ENCODE peak calls at places on chromosomes 2 and 18, in seven cellular contexts. One of them, this sample, is unnamed.

GRCh38 chr2:188199716-188200128 is 92.0 kb upstream of the GULP1 start:
- DNase-seq in BE2C: no peak
- DNase-seq in GM06990: no peak
- DNase-seq in fibroblast of the aortic adventitia: peak
- DNase-seq in PC-3: peak
- DNase-seq in A673: no peak
- DNase-seq in astrocyte of the spinal cord: peak
- DNase-seq in this sample: peak

GRCh38 chr2:241065355-241065803 is 36.7 kb downstream of the MTERF4 start:
- DNase-seq in BE2C: peak
- DNase-seq in GM06990: no peak
- DNase-seq in fibroblast of the aortic adventitia: no peak
- DNase-seq in PC-3: no peak
- DNase-seq in A673: no peak
- DNase-seq in astrocyte of the spinal cord: no peak
- DNase-seq in this sample: no peak

GRCh38 chr18:78292602-78293001 is 687.0 kb upstream of the SALL3 start:
- DNase-seq in BE2C: no peak
- DNase-seq in GM06990: no peak
- DNase-seq in fibroblast of the aortic adventitia: no peak
- DNase-seq in PC-3: no peak
- DNase-seq in A673: no peak
- DNase-seq in astrocyte of the spinal cord: no peak
- DNase-seq in this sample: no peak

GRCh38 chr2:218849721-218850120 is 9.9 kb upstream of the WNT6 start:
- DNase-seq in BE2C: no peak
- DNase-seq in GM06990: no peak
- DNase-seq in fibroblast of the aortic adventitia: no peak
- DNase-seq in PC-3: peak
- DNase-seq in A673: no peak
- DNase-seq in astrocyte of the spinal cord: no peak
- DNase-seq in this sample: no peak

GRCh38 chr2:32212293-32212692 is 46.6 kb downstream of the SLC30A6 start:
- DNase-seq in BE2C: no peak
- DNase-seq in GM06990: no peak
- DNase-seq in fibroblast of the aortic adventitia: no peak
- DNase-seq in PC-3: no peak
- DNase-seq in A673: no peak
- DNase-seq in astrocyte of the spinal cord: no peak
- DNase-seq in this sample: peak

GRCh38 chr2:142874293-142874814 is 3.1 kb upstream of the KYNU start:
- DNase-seq in BE2C: no peak
- DNase-seq in GM06990: no peak
- DNase-seq in fibroblast of the aortic adventitia: peak
- DNase-seq in PC-3: peak
- DNase-seq in A673: peak
- DNase-seq in astrocyte of the spinal cord: peak
- DNase-seq in this sample: peak

GRCh38 chr2:206113148-206113547 is 27.2 kb upstream of the INO80D start:
- DNase-seq in BE2C: no peak
- DNase-seq in GM06990: no peak
- DNase-seq in fibroblast of the aortic adventitia: peak
- DNase-seq in PC-3: no peak
- DNase-seq in A673: no peak
- DNase-seq in astrocyte of the spinal cord: no peak
- DNase-seq in this sample: peak

GRCh38 chr2:28445448-28446258 is 50.2 kb upstream of the PLB1 start:
- DNase-seq in BE2C: no peak
- DNase-seq in GM06990: no peak
- DNase-seq in fibroblast of the aortic adventitia: peak
- DNase-seq in PC-3: peak
- DNase-seq in A673: peak
- DNase-seq in astrocyte of the spinal cord: peak
- DNase-seq in this sample: peak

GRCh38 chr2:219457784-219458369 is 23.2 kb downstream of the SPEG start:
- DNase-seq in BE2C: peak
- DNase-seq in GM06990: no peak
- DNase-seq in fibroblast of the aortic adventitia: no peak
- DNase-seq in PC-3: peak
- DNase-seq in A673: no peak
- DNase-seq in astrocyte of the spinal cord: no peak
- DNase-seq in this sample: no peak

GRCh38 chr18:48333563-48333962 is 75.6 kb downstream of the ZBTB7C start:
- DNase-seq in BE2C: no peak
- DNase-seq in GM06990: no peak
- DNase-seq in fibroblast of the aortic adventitia: no peak
- DNase-seq in PC-3: no peak
- DNase-seq in A673: no peak
- DNase-seq in astrocyte of the spinal cord: no peak
- DNase-seq in this sample: no peak

GRCh38 chr2:109162999-109163398 is 34.0 kb downstream of the SH3RF3 start:
- DNase-seq in BE2C: no peak
- DNase-seq in GM06990: no peak
- DNase-seq in fibroblast of the aortic adventitia: peak
- DNase-seq in PC-3: no peak
- DNase-seq in A673: no peak
- DNase-seq in astrocyte of the spinal cord: peak
- DNase-seq in this sample: peak

GRCh38 chr18:22166070-22166972 is 3.1 kb upstream of the GATA6 start:
- DNase-seq in BE2C: no peak
- DNase-seq in GM06990: no peak
- DNase-seq in fibroblast of the aortic adventitia: peak
- DNase-seq in PC-3: no peak
- DNase-seq in A673: peak
- DNase-seq in astrocyte of the spinal cord: no peak
- DNase-seq in this sample: peak

GRCh38 chr2:214481204-214481603 is 70.3 kb downstream of the VWC2L start:
- DNase-seq in BE2C: no peak
- DNase-seq in GM06990: no peak
- DNase-seq in fibroblast of the aortic adventitia: no peak
- DNase-seq in PC-3: no peak
- DNase-seq in A673: peak
- DNase-seq in astrocyte of the spinal cord: peak
- DNase-seq in this sample: peak

GRCh38 chr2:85995648-85996529 is 107.1 kb upstream of the ST3GAL5 start:
- DNase-seq in BE2C: no peak
- DNase-seq in GM06990: no peak
- DNase-seq in fibroblast of the aortic adventitia: no peak
- DNase-seq in PC-3: no peak
- DNase-seq in A673: no peak
- DNase-seq in astrocyte of the spinal cord: no peak
- DNase-seq in this sample: no peak

GRCh38 chr2:148255929-148256328 is 235.0 kb downstream of the MBD5 start:
- DNase-seq in BE2C: no peak
- DNase-seq in GM06990: no peak
- DNase-seq in fibroblast of the aortic adventitia: no peak
- DNase-seq in PC-3: no peak
- DNase-seq in A673: no peak
- DNase-seq in astrocyte of the spinal cord: no peak
- DNase-seq in this sample: no peak

GRCh38 chr18:45634454-45634853 is 19.2 kb downstream of the SLC14A2 start:
- DNase-seq in BE2C: no peak
- DNase-seq in GM06990: no peak
- DNase-seq in fibroblast of the aortic adventitia: no peak
- DNase-seq in PC-3: no peak
- DNase-seq in A673: no peak
- DNase-seq in astrocyte of the spinal cord: no peak
- DNase-seq in this sample: no peak

GRCh38 chr18:111292-112014 is 46.9 kb upstream of the USP14 start:
- DNase-seq in BE2C: peak
- DNase-seq in GM06990: peak
- DNase-seq in fibroblast of the aortic adventitia: peak
- DNase-seq in PC-3: peak
- DNase-seq in A673: peak
- DNase-seq in astrocyte of the spinal cord: peak
- DNase-seq in this sample: peak

GRCh38 chr2:69592511-69592910 is 51.0 kb downstream of the AAK1 start:
- DNase-seq in BE2C: no peak
- DNase-seq in GM06990: no peak
- DNase-seq in fibroblast of the aortic adventitia: no peak
- DNase-seq in PC-3: no peak
- DNase-seq in A673: no peak
- DNase-seq in astrocyte of the spinal cord: no peak
- DNase-seq in this sample: no peak

DNA sequence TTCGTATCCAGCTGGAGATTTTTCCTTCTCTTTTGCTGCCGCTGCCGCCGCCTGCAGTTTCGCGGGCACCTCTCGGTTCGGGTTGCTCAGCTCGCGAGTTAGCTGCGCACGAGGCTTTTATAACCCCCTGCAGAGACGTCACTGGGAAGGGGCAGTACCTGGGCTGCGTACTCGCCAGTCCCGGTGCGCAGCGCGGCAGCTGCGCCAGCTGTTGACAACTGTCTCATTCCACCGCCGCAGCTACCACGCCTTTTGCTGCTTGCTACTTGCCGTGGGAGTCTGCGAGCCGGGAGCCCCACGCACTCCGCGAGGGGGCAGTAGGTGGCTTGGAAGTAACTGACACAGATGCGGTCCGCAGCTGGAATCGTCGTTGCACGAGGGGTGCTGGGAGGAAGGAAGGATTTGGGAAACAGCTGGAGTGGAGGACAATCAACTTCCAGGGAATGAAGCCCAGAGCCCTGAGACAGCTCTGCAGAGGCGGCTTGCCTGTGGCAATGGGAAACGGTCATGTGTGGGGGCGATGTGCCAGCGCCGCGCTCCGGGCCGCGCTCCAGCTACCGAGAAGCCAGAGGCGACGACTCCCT is at the start of gene TACR1:
- DNase-seq in BE2C: peak
- DNase-seq in GM06990: peak
- DNase-seq in fibroblast of the aortic adventitia: peak
- DNase-seq in PC-3: peak
- DNase-seq in A673: peak
- DNase-seq in astrocyte of the spinal cord: peak
- DNase-seq in this sample: peak
- TF ChIP-seq CTCF in BE2C: peak
- TF ChIP-seq CTCF in GM06990: peak
- TF ChIP-seq CTCF in fibroblast of the aortic adventitia: peak
- TF ChIP-seq CTCF in PC-3: peak
- TF ChIP-seq CTCF in A673: peak
- TF ChIP-seq CTCF in astrocyte of the spinal cord: peak
- TF ChIP-seq CTCF in this sample: peak

DNA sequence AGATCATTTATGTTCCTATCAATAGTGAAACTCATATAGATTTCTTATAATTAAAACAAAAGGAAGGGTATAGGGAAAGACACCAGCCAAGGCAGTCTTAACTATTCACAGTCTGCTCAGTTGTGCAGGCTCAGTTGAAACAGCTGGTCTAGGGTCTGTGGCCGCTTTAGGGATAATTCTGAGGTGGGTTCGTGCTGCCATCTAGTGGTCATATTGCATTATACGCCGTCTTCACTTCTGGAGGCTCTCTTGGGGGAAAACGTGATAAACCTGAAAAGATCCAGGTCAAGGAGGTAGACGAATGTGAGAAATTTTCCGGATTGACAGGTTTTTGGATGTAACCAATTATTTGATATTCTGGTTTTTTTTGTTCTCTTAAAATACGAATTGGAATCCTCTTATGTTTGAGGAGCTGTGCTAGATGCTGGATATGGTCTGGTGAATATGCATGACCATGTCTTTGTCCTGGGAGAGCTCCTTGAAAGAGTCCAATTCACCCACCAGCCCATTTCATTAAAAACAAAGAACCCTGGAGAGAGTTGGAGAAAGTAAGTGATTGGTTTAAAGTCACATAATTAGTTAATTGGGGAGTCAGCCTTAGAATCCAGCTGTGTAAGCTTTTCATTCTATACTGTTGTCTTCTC is 492.4 kb downstream of the PLCL1 start:
- DNase-seq in BE2C: peak
- DNase-seq in GM06990: no peak
- DNase-seq in fibroblast of the aortic adventitia: peak
- DNase-seq in PC-3: peak
- DNase-seq in A673: peak
- DNase-seq in astrocyte of the spinal cord: peak
- DNase-seq in this sample: peak
- H3K4me3 ChIP-seq in BE2C: no peak
- H3K4me3 ChIP-seq in GM06990: no peak
- H3K4me3 ChIP-seq in fibroblast of the aortic adventitia: no peak
- H3K4me3 ChIP-seq in PC-3: no peak
- H3K4me3 ChIP-seq in A673: no peak
- H3K4me3 ChIP-seq in astrocyte of the spinal cord: no peak
- H3K4me3 ChIP-seq in this sample: no peak

GRCh38 chr18:34764451-34764850 is 54.4 kb downstream of the DTNA start:
- DNase-seq in BE2C: no peak
- DNase-seq in GM06990: no peak
- DNase-seq in fibroblast of the aortic adventitia: no peak
- DNase-seq in PC-3: no peak
- DNase-seq in A673: peak
- DNase-seq in astrocyte of the spinal cord: no peak
- DNase-seq in this sample: no peak
- TF ChIP-seq CTCF in BE2C: no peak
- TF ChIP-seq CTCF in GM06990: no peak
- TF ChIP-seq CTCF in fibroblast of the aortic adventitia: peak
- TF ChIP-seq CTCF in PC-3: no peak
- TF ChIP-seq CTCF in A673: peak
- TF ChIP-seq CTCF in astrocyte of the spinal cord: peak
- TF ChIP-seq CTCF in this sample: no peak

GRCh38 chr18:13641551-13642439 is 84.6 kb downstream of the FAM210A start:
- DNase-seq in BE2C: no peak
- DNase-seq in GM06990: no peak
- DNase-seq in fibroblast of the aortic adventitia: no peak
- DNase-seq in PC-3: no peak
- DNase-seq in A673: no peak
- DNase-seq in astrocyte of the spinal cord: no peak
- DNase-seq in this sample: peak
- H3K4me3 ChIP-seq in BE2C: no peak
- H3K4me3 ChIP-seq in GM06990: no peak
- H3K4me3 ChIP-seq in fibroblast of the aortic adventitia: peak
- H3K4me3 ChIP-seq in PC-3: no peak
- H3K4me3 ChIP-seq in A673: no peak
- H3K4me3 ChIP-seq in astrocyte of the spinal cord: no peak
- H3K4me3 ChIP-seq in this sample: peak

DNA sequence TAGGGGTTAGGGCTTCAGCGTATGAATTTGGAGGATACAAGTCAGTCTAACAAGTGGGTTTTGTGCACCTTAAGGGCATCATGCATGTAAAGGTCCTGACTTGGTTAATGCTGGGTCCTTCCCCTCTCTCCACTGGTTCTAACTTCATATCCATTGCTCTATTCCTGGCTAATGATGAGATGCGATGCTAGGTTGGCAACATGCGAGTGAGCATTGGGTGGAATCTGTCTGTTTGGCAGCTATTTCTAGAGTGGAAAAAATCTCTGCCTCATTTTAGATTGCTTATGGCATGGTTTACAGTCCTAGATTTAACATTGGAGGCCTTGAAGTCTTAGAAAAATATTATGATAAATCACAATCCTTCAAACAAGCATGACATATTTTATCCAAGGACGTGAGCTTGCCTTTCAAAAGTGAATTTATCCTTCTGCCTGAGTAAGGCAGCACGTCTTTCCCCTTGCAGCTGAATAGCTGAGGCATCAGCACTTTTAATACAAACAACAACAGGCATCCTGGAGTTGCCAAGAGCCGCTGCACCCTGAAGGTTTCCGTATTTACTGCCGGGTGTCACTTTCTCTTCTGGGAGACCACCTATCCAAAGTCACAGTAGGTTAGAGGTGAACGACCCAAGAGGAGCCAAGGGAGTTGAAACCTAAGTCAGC is 78.2 kb downstream of the MAPK4 start:
- DNase-seq in BE2C: no peak
- DNase-seq in GM06990: no peak
- DNase-seq in fibroblast of the aortic adventitia: no peak
- DNase-seq in PC-3: no peak
- DNase-seq in A673: no peak
- DNase-seq in astrocyte of the spinal cord: no peak
- DNase-seq in this sample: no peak
- TF ChIP-seq CTCF in BE2C: no peak
- TF ChIP-seq CTCF in GM06990: no peak
- TF ChIP-seq CTCF in fibroblast of the aortic adventitia: no peak
- TF ChIP-seq CTCF in PC-3: no peak
- TF ChIP-seq CTCF in A673: no peak
- TF ChIP-seq CTCF in astrocyte of the spinal cord: no peak
- TF ChIP-seq CTCF in this sample: no peak

This sample was measured in fibroblast of pulmonary artery.